ENCODE peak calls at places on chromosomes 12 and 14, in seven cellular contexts. Q is OCI-LY7; L is K562; J is HepG2; N is psoas muscle; P is effector memory CD4-positive, alpha-beta T cell; O is A549. Y is an unnamed sample.

GRCh38 chr14:106141242-106142220 is 615.1 kb downstream of the TMEM121 start:
- DNase-seq in O (peak; percentile 28), J (no peak), N (no peak), Q (no peak), L (peak; percentile 14), P (peak; percentile 40), Y (no peak)

GRCh38 chr14:34699873-34700621 is 14.3 kb downstream of the CFL2 start:
- DNase-seq in J (peak; percentile 89), L (no peak), N (no peak), Q (no peak), O (peak; percentile 90), P (no peak), Y (no peak)

GRCh38 chr12:19316420-19316819 is 122.9 kb upstream of the AEBP2 start:
- DNase-seq in Q (no peak), P (no peak), L (no peak), O (peak; percentile 9), N (no peak), J (no peak), Y (no peak)

GRCh38 chr12:14284189-14284722 is 81.2 kb upstream of the ATF7IP start:
- DNase-seq in N (no peak), P (no peak), Q (peak; percentile 71), J (no peak), L (peak; percentile 71), O (no peak), Y (no peak)

GRCh38 chr12:80632835-80633234 is 74.6 kb upstream of the MYF6 start:
- DNase-seq in Q (peak; percentile 23), J (peak; percentile 23), O (peak; percentile 34), L (no peak), P (no peak), N (no peak), Y (no peak)

GRCh38 chr14:56891226-56891625 is 80.9 kb upstream of the OTX2 start:
- DNase-seq in N (no peak), P (no peak), O (no peak), Q (no peak), J (no peak), L (no peak), Y (no peak)

GRCh38 chr12:124538194-124539082 is 29.0 kb downstream of the NCOR2 start:
- DNase-seq in N (no peak), P (no peak), L (no peak), J (peak; percentile 41), O (no peak), Q (no peak), Y (peak; percentile 91)

GRCh38 chr12:100384549-100384916 is 27.7 kb downstream of the SLC17A8 start:
- DNase-seq in P (no peak), O (no peak), J (no peak), L (no peak), N (no peak), Q (no peak), Y (no peak)

GRCh38 chr14:74595006-74595735 is 16.9 kb downstream of the LTBP2 start:
- DNase-seq in Q (no peak), L (no peak), N (peak; percentile 82), P (no peak), O (no peak), J (no peak), Y (no peak)

GRCh38 chr12:53638057-53638456 is 11.9 kb upstream of the ATF7 start:
- DNase-seq in P (no peak), Q (no peak), L (no peak), N (no peak), O (no peak), J (no peak), Y (no peak)

GRCh38 chr12:50070314-50071060 is 13.1 kb downstream of the ASIC1 start:
- DNase-seq in N (peak; percentile 75), O (peak; percentile 88), L (peak; percentile 77), Q (peak; percentile 79), J (peak; percentile 53), P (peak; percentile 15), Y (peak; percentile 70)

GRCh38 chr12:76697849-76698248 is 66.1 kb upstream of the ZDHHC17 start:
- DNase-seq in P (no peak), L (no peak), O (no peak), J (no peak), Q (no peak), N (no peak), Y (no peak)

GRCh38 chr12:76694369-76694768 is 69.5 kb upstream of the ZDHHC17 start:
- DNase-seq in O (no peak), N (peak; percentile 20), Q (no peak), P (no peak), L (no peak), J (no peak), Y (no peak)

GRCh38 chr12:76696186-76696585 is 67.7 kb upstream of the ZDHHC17 start:
- DNase-seq in Q (no peak), N (no peak), L (no peak), P (no peak), O (no peak), J (no peak), Y (no peak)

GRCh38 chr12:76698966-76699365 is 64.9 kb upstream of the ZDHHC17 start:
- DNase-seq in Q (no peak), P (no peak), N (no peak), J (no peak), L (peak; percentile 7), O (no peak), Y (no peak)

DNA sequence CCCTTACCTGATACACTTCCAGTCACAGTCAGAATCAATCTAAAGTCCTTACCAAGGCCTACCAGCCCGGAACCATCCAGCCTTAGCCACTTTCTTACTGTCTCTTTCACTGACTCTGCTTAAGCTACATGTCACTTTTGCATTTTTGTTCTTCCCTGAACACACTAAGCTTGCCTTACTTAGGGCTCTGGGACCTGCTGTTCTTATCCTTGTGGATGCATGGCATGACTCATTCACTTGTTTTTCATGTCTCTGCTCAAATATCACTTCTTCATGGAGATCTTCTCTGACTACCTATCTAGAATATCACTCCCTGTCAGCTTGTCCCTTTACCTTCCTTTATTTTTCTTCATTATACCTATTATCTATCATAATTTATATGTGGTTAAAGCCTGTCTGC is 65.6 kb upstream of the ZDHHC17 start:
- DNase-seq in N (no peak), J (no peak), P (no peak), L (no peak), Q (no peak), O (no peak), Y (no peak)
- H3K9me3 ChIP-seq in N (no peaks in the 10 kb centered on the region), J (no peaks in the 10 kb centered on the region), P (no peaks in the 10 kb centered on the region), L (no peaks in the 10 kb centered on the region), Q (no peaks in the 10 kb centered on the region), O (no peaks in the 10 kb centered on the region), Y (no peaks in the 10 kb centered on the region)

GRCh38 chr12:34341362-34341733 is 319.1 kb downstream of the ALG10 start:
- DNase-seq in Q (no peak), P (no peak), O (no peak), N (no peak), J (no peak), L (no peak), Y (no peak)

GRCh38 chr12:34340534-34341361 is 318.5 kb downstream of the ALG10 start:
- DNase-seq in J (no peak), O (no peak), Q (no peak), P (no peak), N (no peak), L (no peak), Y (no peak)

GRCh38 chr12:34343345-34343744 is 321.0 kb downstream of the ALG10 start:
- DNase-seq in Q (no peak), N (no peak), O (no peak), J (no peak), P (no peak), L (no peak), Y (no peak)

GRCh38 chr12:34343766-34344165 is 321.5 kb downstream of the ALG10 start:
- DNase-seq in N (no peak), L (no peak), J (no peak), Q (no peak), O (no peak), P (no peak), Y (no peak)

DNA sequence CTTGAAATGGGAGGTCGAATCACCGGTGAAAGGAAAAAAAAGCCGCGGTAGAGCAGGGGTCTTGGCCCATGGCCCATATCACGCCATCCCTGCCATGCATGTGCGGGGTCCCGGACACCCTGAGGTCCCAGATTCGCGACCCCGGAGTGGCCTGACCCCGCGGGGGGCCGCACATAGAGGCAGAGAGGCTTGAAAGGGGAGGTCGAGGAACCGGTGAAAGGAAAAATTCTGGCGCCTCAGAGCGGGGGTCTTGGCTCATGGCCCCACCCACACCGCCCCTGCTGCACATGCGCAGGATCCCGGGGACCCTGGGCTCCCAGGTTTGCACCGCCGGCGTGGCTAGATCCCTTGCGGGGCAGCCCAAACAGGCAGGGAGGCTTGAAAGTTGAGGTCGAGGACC is 319.8 kb downstream of the ALG10 start:
- DNase-seq in L (no peak), Q (no peak), J (no peak), O (no peak), N (no peak), P (no peak), Y (no peak)
- H3K9me3 ChIP-seq in L (no peaks in the 10 kb centered on the region), Q (no peaks in the 10 kb centered on the region), J (no peaks in the 10 kb centered on the region), O (no peaks in the 10 kb centered on the region), N (no peaks in the 10 kb centered on the region), P (peaks cover 2% of the 10 kb centered on the region), Y (no peaks in the 10 kb centered on the region)

DNA sequence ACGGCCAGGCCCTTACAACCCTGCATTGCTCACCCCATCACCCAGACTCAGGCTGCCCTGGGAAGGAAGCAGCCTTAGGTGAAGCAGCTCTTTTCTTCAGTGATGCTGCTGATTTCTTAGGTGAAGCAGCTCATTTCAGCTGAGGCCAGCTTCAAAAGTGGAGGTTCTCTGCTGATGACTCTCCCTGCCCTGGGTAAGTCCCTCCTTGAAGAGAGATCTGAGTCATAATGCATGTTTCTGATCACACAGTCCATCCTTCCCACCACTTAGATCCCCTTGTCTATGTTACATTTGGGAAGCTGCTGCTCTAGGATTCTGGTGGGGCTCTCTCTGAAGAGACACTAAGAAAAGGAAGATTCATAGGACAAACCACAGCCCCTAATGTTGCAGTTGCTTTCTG is 17.2 kb upstream of the ZNF140 start:
- DNase-seq in L (no peak), P (no peak), Q (no peak), O (no peak), J (no peak), N (no peak), Y (no peak)
- H3K9me3 ChIP-seq in L (peaks cover 37% of the 10 kb centered on the region), P (peaks cover 88% of the 10 kb centered on the region), Q (peaks cover 69% of the 10 kb centered on the region), O (peaks cover 96% of the 10 kb centered on the region), J (peaks cover 100% of the 10 kb centered on the region), N (peaks cover 97% of the 10 kb centered on the region), Y (peaks cover 77% of the 10 kb centered on the region)

GRCh38 chr12:34287437-34287836 is 265.1 kb downstream of the ALG10 start:
- DNase-seq in N (no peak), P (no peak), L (no peak), O (no peak), J (no peak), Q (no peak), Y (peak; percentile 26)
- H3K9me3 ChIP-seq in N (peaks cover 12% of the 10 kb centered on the region), P (peaks cover 5% of the 10 kb centered on the region), L (peaks cover 2% of the 10 kb centered on the region), O (peaks cover 8% of the 10 kb centered on the region), J (peaks cover 22% of the 10 kb centered on the region), Q (peaks cover 16% of the 10 kb centered on the region), Y (no peaks in the 10 kb centered on the region)

DNA sequence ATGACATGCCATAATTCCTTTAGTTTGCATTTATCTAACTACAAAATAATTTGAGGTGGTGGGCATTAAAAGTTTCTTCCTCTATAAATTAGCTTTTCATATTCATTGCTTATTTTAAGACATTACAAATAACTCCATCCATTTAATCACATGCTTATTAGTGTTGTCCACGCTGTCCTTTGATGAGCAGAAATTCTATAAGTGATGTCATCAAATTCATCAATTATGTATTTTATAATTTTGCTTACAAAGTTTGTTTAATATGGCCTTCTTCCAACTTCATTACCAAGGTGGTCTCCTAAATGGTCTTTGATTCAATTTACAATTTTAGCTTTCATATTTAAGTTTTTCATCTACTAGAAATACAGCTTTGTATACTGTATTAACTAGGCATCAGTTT is 173.5 kb downstream of the PRKD1 start:
- DNase-seq in O (no peak), P (no peak), Q (no peak), J (no peak), N (no peak), L (no peak), Y (no peak)
- H3K9me3 ChIP-seq in O (no peaks in the 10 kb centered on the region), P (no peaks in the 10 kb centered on the region), Q (no peaks in the 10 kb centered on the region), J (peaks cover 92% of the 10 kb centered on the region), N (no peaks in the 10 kb centered on the region), L (no peaks in the 10 kb centered on the region), Y (no peaks in the 10 kb centered on the region)

GRCh38 chr12:132953771-132954170 is 2.3 kb downstream of the ZNF605 start:
- DNase-seq in O (no peak), P (no peak), Q (no peak), N (no peak), L (no peak), J (no peak), Y (no peak)
- H3K9me3 ChIP-seq in O (peaks cover 73% of the 10 kb centered on the region), P (no peaks in the 10 kb centered on the region), Q (peaks cover 29% of the 10 kb centered on the region), N (peaks cover 36% of the 10 kb centered on the region), L (peaks cover 21% of the 10 kb centered on the region), J (peaks cover 60% of the 10 kb centered on the region), Y (peaks cover 25% of the 10 kb centered on the region)